ENCODE peak calls at places on chromosomes 13 and 19, in nine cellular contexts. U is activated CD8-positive, alpha-beta memory T cell treated with anti-CD3 and anti-CD28 coated beads for 4 hours; L is neural crest cell; N is anterior cingulate cortex; H is AG09309; E is amniotic stem cell; C is stimulated activated CD8-positive, alpha-beta memory T cell treated with anti-CD3 and anti-CD28 coated beads, Interleukin-15, amount 100 ng/mL, for 1 hour; F is stimulated activated CD4-positive, alpha-beta T cell treated with anti-CD3 and anti-CD28 coated beads, TNF-alpha, amount 100 ng/mL, for 48 hours; B is left colon. M is an unnamed sample.

GRCh38 chr13:79519252-79519651 is 38.3 kb downstream of the NDFIP2 start:
- DNase-seq in U (no peak), L (no peak), N (no peak), H (no peak), E (no peak), C (no peak), F (no peak), B (no peak), M (no peak)

GRCh38 chr19:48997972-48998371 is 4.3 kb downstream of the RUVBL2 start:
- DNase-seq in U (no peak), L (peak; percentile 74), N (no peak), H (no peak), E (no peak), C (no peak), F (peak; percentile 59), B (no peak), M (no peak)

GRCh38 chr13:103031332-103031873 is 34.8 kb downstream of the SLC10A2 start:
- DNase-seq in U (no peak), L (no peak), N (no peak), H (no peak), E (no peak), C (no peak), F (no peak), B (no peak), M (peak; percentile 77)

GRCh38 chr19:16328824-16329482 is 4.3 kb downstream of the KLF2 start:
- DNase-seq in U (no peak), L (no peak), N (no peak), H (no peak), E (no peak), C (no peak), F (no peak), B (no peak), M (no peak)

GRCh38 chr19:45507864-45508680 is 793 bp downstream of the VASP start:
- DNase-seq in U (no peak), L (no peak), N (no peak), H (no peak), E (no peak), C (no peak), F (no peak), B (peak; percentile 88), M (no peak)

GRCh38 chr13:94660695-94661324 is 51.5 kb downstream of the SOX21 start:
- DNase-seq in U (no peak), L (peak; percentile 12), N (no peak), H (no peak), E (peak; percentile 7), C (no peak), F (no peak), B (no peak), M (no peak)

GRCh38 chr19:16382775-16383543 is 58.3 kb downstream of the KLF2 start:
- DNase-seq in U (no peak), L (peak; percentile 67), N (peak; percentile 29), H (peak; percentile 66), E (peak; percentile 70), C (peak; percentile 65), F (peak; percentile 61), B (peak; percentile 72), M (peak; percentile 59)

GRCh38 chr19:3852614-3853254 is 16.1 kb downstream of the ZFR2 start:
- DNase-seq in U (peak; percentile 12), L (no peak), N (no peak), H (no peak), E (peak; percentile 26), C (peak; percentile 24), F (no peak), B (no peak), M (no peak)